ENCODE peak calls at places on chromosomes 1 and 21, in six cellular contexts. D is psoas muscle, Z is epithelial cell of esophagus, Y is cardiac muscle cell, J is fibroblast of pulmonary artery, C is BJ. Q is an unnamed sample.
A peak's percentile ranks its signal among the peaks of the same experiment; 100 is the strongest.

GRCh38 chr1:147786536-147786935 is 26.1 kb upstream of the GJA5 start:
- DNase-seq in Z (no peak), Y (peak; percentile 16), J (peak; percentile 39), C (no peak), D (no peak), Q (no peak)

GRCh38 chr1:20711285-20712209 is 6.3 kb downstream of the KIF17 start:
- DNase-seq in J (no peak), D (no peak), Y (no peak), C (no peak), Z (no peak), Q (peak; percentile 39)

GRCh38 chr1:151211972-151212705 is 13.8 kb downstream of the PIP5K1A start:
- DNase-seq in C (no peak), J (no peak), Z (peak; percentile 50), Y (no peak), D (no peak), Q (no peak)

GRCh38 chr1:26288311-26288941 is 8.5 kb downstream of the SH3BGRL3 start:
- DNase-seq in Z (peak; percentile 64), C (no peak), J (no peak), D (peak; percentile 53), Y (no peak), Q (no peak)

GRCh38 chr1:116494351-116494692 is 76.5 kb downstream of the CD58 start:
- DNase-seq in Z (no peak), J (no peak), C (no peak), D (no peak), Y (no peak), Q (no peak)

GRCh38 chr1:41622402-41622801 is 137.9 kb upstream of the EDN2 start:
- DNase-seq in C (no peak), J (peak; percentile 59), Y (peak; percentile 72), D (no peak), Z (no peak), Q (no peak)

GRCh38 chr1:157104598-157105293 is 5.1 kb upstream of the ETV3L start:
- DNase-seq in Z (peak; percentile 69), C (no peak), J (no peak), D (no peak), Y (no peak), Q (peak; percentile 93)

GRCh38 chr21:39441502-39442475 is 3.8 kb downstream of the LCA5L start:
- DNase-seq in D (no peak), Y (peak; percentile 68), Z (peak; percentile 63), C (no peak), J (peak; percentile 70), Q (peak; percentile 65)

GRCh38 chr1:182003025-182003725 is 58.3 kb downstream of the ZNF648 start:
- DNase-seq in Z (no peak), Y (no peak), C (no peak), J (no peak), D (no peak), Q (no peak)

GRCh38 chr1:119653839-119654170 is 5.7 kb upstream of the ZNF697 start:
- DNase-seq in C (peak; percentile 74), J (peak; percentile 63), D (no peak), Y (peak; percentile 75), Z (no peak), Q (no peak)

GRCh38 chr1:103108525-103109150 is 316 bp upstream of the COL11A1 start:
- DNase-seq in J (no peak), Z (no peak), C (no peak), Y (peak; percentile 31), D (peak; percentile 41), Q (no peak)

GRCh38 chr1:99674665-99675064 is 28.8 kb downstream of the PALMD start:
- DNase-seq in D (no peak), Z (peak; percentile 59), C (no peak), J (no peak), Y (no peak), Q (no peak)

GRCh38 chr1:236686815-236687160 is 489 bp downstream of the ACTN2 start:
- DNase-seq in Y (no peak), D (peak; percentile 78), J (no peak), Z (no peak), C (no peak), Q (peak; percentile 34)

GRCh38 chr1:202684716-202685115 is 25.5 kb downstream of the SYT2 start:
- DNase-seq in J (no peak), D (no peak), C (no peak), Z (no peak), Y (no peak), Q (no peak)

GRCh38 chr1:54379481-54380284 is 26.5 kb downstream of the SSBP3 start:
- DNase-seq in Y (peak; percentile 29), Z (no peak), C (no peak), J (no peak), D (peak; percentile 61), Q (no peak)

GRCh38 chr1:211017066-211017691 is 116.8 kb downstream of the KCNH1 start:
- DNase-seq in Y (no peak), D (no peak), C (no peak), Z (no peak), J (no peak), Q (no peak)

GRCh38 chr1:56199060-56199459 is 380.3 kb downstream of the PLPP3 start:
- DNase-seq in Z (no peak), Y (no peak), C (no peak), D (peak; percentile 68), J (no peak), Q (no peak)

GRCh38 chr1:15261155-15262002 is 14.4 kb downstream of the FHAD1 start:
- DNase-seq in Z (no peak), C (no peak), D (no peak), J (peak; percentile 44), Y (peak; percentile 55), Q (no peak)

GRCh38 chr1:1165485-1165884 is 8.2 kb upstream of the TTLL10 start:
- DNase-seq in J (no peak), Z (no peak), C (no peak), D (peak; percentile 44), Y (no peak), Q (no peak)

GRCh38 chr1:200252526-200252925 is 157.3 kb downstream of the ZNF281 start:
- DNase-seq in Z (no peak), J (peak; percentile 30), C (no peak), D (no peak), Y (no peak), Q (no peak)

GRCh38 chr1:148318123-148318899 is 164.8 kb downstream of the PPIAL4G start:
- DNase-seq in D (no peak), J (peak; percentile 36), Y (peak; percentile 64), Z (no peak), C (no peak), Q (no peak)

GRCh38 chr1:167191958-167192357 is 28.7 kb upstream of the POU2F1 start:
- DNase-seq in Y (no peak), Z (no peak), D (no peak), C (no peak), J (no peak), Q (no peak)

GRCh38 chr1:45864124-45864721 is 60.8 kb downstream of the MAST2 start:
- DNase-seq in Z (peak; percentile 9), C (no peak), Y (peak; percentile 29), J (peak; percentile 18), D (no peak), Q (peak; percentile 18)

GRCh38 chr1:9909222-9910046 is 635 bp downstream of the CTNNBIP1 start:
- DNase-seq in J (peak; percentile 8), D (peak; percentile 70), C (no peak), Y (no peak), Z (peak; percentile 74), Q (no peak)

GRCh38 chr1:156484480-156485058 is 16.0 kb downstream of the MEF2D start:
- DNase-seq in C (no peak), Y (no peak), Z (no peak), D (no peak), J (no peak), Q (no peak)

GRCh38 chr1:70327306-70328076 is 27.0 kb downstream of the ANKRD13C start:
- DNase-seq in Z (peak; percentile 55), Y (no peak), D (no peak), J (no peak), C (no peak), Q (no peak)

GRCh38 chr21:42161957-42162681 is 56.8 kb upstream of the ABCG1 start:
- DNase-seq in D (no peak), C (no peak), Z (peak; percentile 16), Y (no peak), J (no peak), Q (no peak)

GRCh38 chr1:14228677-14229076 is 369.8 kb upstream of the KAZN start:
- DNase-seq in D (no peak), C (no peak), Z (no peak), J (no peak), Y (no peak), Q (peak; percentile 14)

GRCh38 chr1:62989497-62989896 is 205.6 kb downstream of the ATG4C start:
- DNase-seq in Z (no peak), Y (no peak), C (no peak), J (no peak), D (no peak), Q (peak; percentile 19)
- TF ChIP-seq CTCF in Z (no peak), Y (no peak), C (no peak), J (no peak), D (no peak), Q (peak; percentile 50)

DNA sequence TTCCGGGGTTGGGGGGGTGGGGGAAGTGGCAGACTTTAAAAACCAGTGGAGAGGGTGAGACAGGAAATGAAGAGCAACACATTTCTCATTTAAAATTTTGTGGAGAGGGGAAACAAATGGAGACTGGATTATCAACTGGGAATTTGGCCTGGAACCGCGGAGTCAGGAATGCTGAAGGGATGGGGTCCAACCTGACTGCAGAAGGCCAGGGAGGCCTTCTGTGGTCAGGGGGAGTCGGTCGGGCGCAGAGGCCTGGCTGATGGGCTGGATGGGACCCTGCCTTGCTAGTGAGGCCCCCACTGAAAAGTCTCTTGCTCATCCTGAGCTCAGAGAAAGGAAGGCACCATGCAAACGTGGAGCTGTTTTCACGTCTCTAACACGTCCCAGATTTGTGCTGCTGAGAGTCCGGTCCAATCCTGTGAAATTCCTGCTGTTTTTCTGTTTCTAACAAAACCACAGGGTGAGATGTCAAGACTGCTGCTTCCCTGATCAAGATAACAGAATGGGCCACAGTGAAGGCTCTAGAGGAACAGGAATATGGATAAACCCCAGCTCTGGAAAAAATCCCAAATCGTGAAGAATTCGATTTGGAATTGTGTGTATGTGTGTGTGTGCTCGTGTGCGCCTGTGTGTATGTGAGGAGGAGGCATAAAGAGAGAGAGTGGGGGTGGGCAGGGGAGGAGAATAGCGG is 117.6 kb downstream of the NGF start:
- DNase-seq in C (no peak), Y (peak; percentile 50), J (no peak), D (no peak), Z (no peak), Q (no peak)
- H3K4me3 ChIP-seq in C (no peak overlapping the region), Y (no peak overlapping the region), J (no peak overlapping the region), D (no peak overlapping the region), Z (no peak overlapping the region), Q (no peak overlapping the region)

GRCh38 chr1:214551436-214552173 is at the start of gene PTPN14:
- DNase-seq in D (peak; percentile 94), C (peak; percentile 77), Z (peak; percentile 95), Y (peak; percentile 98), J (peak; percentile 96), Q (peak; percentile 68)

GRCh38 chr1:214550339-214551051 is 907 bp downstream of the PTPN14 start:
- DNase-seq in C (no peak), D (no peak), Y (no peak), J (no peak), Z (no peak), Q (no peak)

GRCh38 chr1:214548988-214549387 is 2.4 kb downstream of the PTPN14 start:
- DNase-seq in Z (no peak), D (peak; percentile 74), C (no peak), Y (peak; percentile 49), J (peak; percentile 55), Q (no peak)

GRCh38 chr1:214551052-214551435 is 358 bp downstream of the PTPN14 start:
- DNase-seq in J (no peak), Y (no peak), C (no peak), Z (no peak), D (peak; percentile 84), Q (no peak)

GRCh38 chr1:214549604-214550338 is 1.6 kb downstream of the PTPN14 start:
- DNase-seq in C (no peak), Z (peak; percentile 44), D (no peak), Y (peak; percentile 41), J (peak; percentile 45), Q (no peak)
- TF ChIP-seq CTCF in C (peak; percentile 56), Z (peak; percentile 37), D (peak; percentile 13), Y (peak; percentile 25), J (peak; percentile 38), Q (no peak)

GRCh38 chr21:33123396-33124120 is 53.6 kb downstream of the OLIG1 start:
- DNase-seq in Z (peak; percentile 7), J (no peak), C (no peak), Y (no peak), D (no peak), Q (no peak)
- H3K4me3 ChIP-seq in Z (no peak overlapping the region), J (no peak overlapping the region), C (no peak overlapping the region), Y (no peak overlapping the region), D (no peak overlapping the region), Q (no peak overlapping the region)